ENCODE peak calls at places on chromosomes 2 and 18, in four cellular contexts. F is lower leg skin, Z is osteocyte, H is NCI-H1417. O is an unnamed sample.

GRCh38 chr18:76306685-76307292 is 188.3 kb downstream of the ZNF516 start:
- DNase-seq in F (no peak), Z (no peak), H (no peak), O (no peak)

GRCh38 chr2:96146881-96147592 is 1.8 kb upstream of the DUSP2 start:
- DNase-seq in F (no peak), Z (no peak), H (no peak), O (peak; percentile 73)

GRCh38 chr2:226794751-226795171 is 4.9 kb downstream of the IRS1 start:
- DNase-seq in F (peak; percentile 52), Z (no peak), H (peak; percentile 17), O (peak; percentile 40)

GRCh38 chr18:37299471-37300304 is 265.9 kb downstream of the CELF4 start:
- DNase-seq in F (peak; percentile 89), Z (peak; percentile 95), H (peak; percentile 99), O (peak; percentile 77)

GRCh38 chr18:9495916-9496540 is 20.7 kb downstream of the RALBP1 start:
- DNase-seq in F (no peak), Z (no peak), H (no peak), O (no peak)

GRCh38 chr18:48949051-48949605 is 1.6 kb downstream of the SMAD7 start:
- DNase-seq in F (no peak), Z (no peak), H (peak; percentile 80), O (no peak)

GRCh38 chr2:42881732-42882131 is 89.3 kb upstream of the HAAO start:
- DNase-seq in F (no peak), Z (no peak), H (no peak), O (no peak)

GRCh38 chr2:8662239-8662879 is 19.5 kb upstream of the ID2 start:
- DNase-seq in F (peak; percentile 73), Z (no peak), H (no peak), O (no peak)

GRCh38 chr18:13173573-13173972 is 45.0 kb upstream of the LDLRAD4 start:
- DNase-seq in F (no peak), Z (no peak), H (no peak), O (no peak)

GRCh38 chr2:85604568-85605339 is 2.3 kb upstream of the TMEM150A start:
- DNase-seq in F (no peak), Z (no peak), H (no peak), O (no peak)

GRCh38 chr2:42859006-42859552 is 66.7 kb upstream of the HAAO start:
- DNase-seq in F (peak; percentile 85), Z (no peak), H (peak; percentile 86), O (no peak)

GRCh38 chr2:26246818-26247217 is 2.1 kb downstream of the HADHB start:
- DNase-seq in F (no peak), Z (no peak), H (no peak), O (no peak)

GRCh38 chr2:1480671-1481076 is 67.4 kb downstream of the TPO start:
- DNase-seq in F (peak; percentile 74), Z (no peak), H (no peak), O (no peak)

GRCh38 chr2:211881449-211881848 is 657.2 kb downstream of the ERBB4 start:
- DNase-seq in F (no peak), Z (no peak), H (no peak), O (no peak)

GRCh38 chr2:144675731-144676130 is 155.8 kb upstream of the ZEB2 start:
- DNase-seq in F (no peak), Z (no peak), H (peak; percentile 31), O (no peak)

GRCh38 chr2:219968685-219969345 is 341.4 kb downstream of the SLC4A3 start:
- DNase-seq in F (no peak), Z (no peak), H (no peak), O (no peak)

GRCh38 chr2:157055660-157056199 is 201.8 kb upstream of the GALNT5 start:
- DNase-seq in F (no peak), Z (no peak), H (peak; percentile 27), O (no peak)

O was measured in DMS 273 treated with DMSO at 0.1 percent for 48 hours.